ENCODE peak calls at places on chromosomes 1 and 21, in seven cellular contexts. G is ELF-1; R is MG63; I is ELR; C is fibroblast of gingiva; W is foreskin fibroblast; F is activated T-cell treated with anti-CD3 and anti-CD28 coated beads, Interleukin-2, amount 50 U/mL, for 72 hours. Y is an unnamed sample.

GRCh38 chr1:97144527-97144926 is 422.9 kb downstream of the PTBP2 start:
- DNase-seq in G (no peak), R (peak), I (peak), C (peak), W (peak), F (no peak), Y (no peak)

GRCh38 chr21:45921917-45922316 is 59.7 kb upstream of the COL6A1 start:
- DNase-seq in G (no peak), R (no peak), I (no peak), C (no peak), W (no peak), F (no peak), Y (no peak)

GRCh38 chr1:117567976-117568375 is 37.9 kb upstream of the TENT5C start:
- DNase-seq in G (no peak), R (no peak), I (no peak), C (no peak), W (no peak), F (no peak), Y (no peak)

GRCh38 chr1:41802532-41803501 is 115.9 kb downstream of the HIVEP3 start:
- DNase-seq in G (no peak), R (peak), I (no peak), C (peak), W (no peak), F (no peak), Y (no peak)

GRCh38 chr1:65260851-65261473 is 48.4 kb upstream of the DNAJC6 start:
- DNase-seq in G (no peak), R (peak), I (peak), C (peak), W (peak), F (peak), Y (no peak)

GRCh38 chr1:155961937-155962336 is 16.4 kb downstream of the ARHGEF2 start:
- DNase-seq in G (peak), R (peak), I (peak), C (peak), W (peak), F (no peak), Y (peak)

GRCh38 chr1:88566615-88567387 is 117.3 kb upstream of the PKN2 start:
- DNase-seq in G (no peak), R (no peak), I (no peak), C (no peak), W (no peak), F (no peak), Y (peak)

GRCh38 chr1:119462964-119463363 is 44.0 kb upstream of the HSD3B1 start:
- DNase-seq in G (no peak), R (no peak), I (peak), C (no peak), W (no peak), F (no peak), Y (no peak)

GRCh38 chr1:9061252-9061948 is 8.0 kb downstream of the SLC2A5 start:
- DNase-seq in G (no peak), R (peak), I (no peak), C (no peak), W (no peak), F (no peak), Y (no peak)

GRCh38 chr1:177944673-177945014 is 25.2 kb downstream of the SEC16B start:
- DNase-seq in G (no peak), R (no peak), I (no peak), C (no peak), W (no peak), F (no peak), Y (no peak)

GRCh38 chr1:201346987-201347386 is 30.5 kb downstream of the TNNT2 start:
- DNase-seq in G (no peak), R (no peak), I (no peak), C (no peak), W (no peak), F (no peak), Y (no peak)

GRCh38 chr1:237890416-237890815 is 306 bp downstream of the ZP4 start:
- DNase-seq in G (peak), R (no peak), I (no peak), C (no peak), W (no peak), F (no peak), Y (no peak)

GRCh38 chr1:41862411-41863221 is 56.1 kb downstream of the HIVEP3 start:
- DNase-seq in G (no peak), R (peak), I (peak), C (no peak), W (peak), F (peak), Y (no peak)

GRCh38 chr1:150999051-150999674 is 7.5 kb downstream of the MINDY1 start:
- DNase-seq in G (no peak), R (no peak), I (peak), C (no peak), W (no peak), F (peak), Y (no peak)

GRCh38 chr1:16163882-16164820 is 8.3 kb upstream of the EPHA2 start:
- DNase-seq in G (no peak), R (peak), I (peak), C (peak), W (peak), F (peak), Y (peak)

GRCh38 chr1:68571499-68571898 is 74.6 kb upstream of the DEPDC1 start:
- DNase-seq in G (no peak), R (no peak), I (peak), C (peak), W (peak), F (no peak), Y (no peak)

GRCh38 chr1:243500506-243500905 is 244.7 kb downstream of the SDCCAG8 start:
- DNase-seq in G (no peak), R (no peak), I (no peak), C (no peak), W (no peak), F (no peak), Y (no peak)

GRCh38 chr1:184035719-184036516 is 1.6 kb downstream of the COLGALT2 start:
- DNase-seq in G (peak), R (no peak), I (no peak), C (no peak), W (peak), F (peak), Y (no peak)

GRCh38 chr1:48917901-48918603 is 141.4 kb upstream of the BEND5 start:
- DNase-seq in G (peak), R (peak), I (no peak), C (no peak), W (no peak), F (no peak), Y (no peak)

GRCh38 chr1:78303620-78304019 is 187.2 kb upstream of the PTGFR start:
- DNase-seq in G (no peak), R (peak), I (peak), C (peak), W (peak), F (no peak), Y (no peak)

GRCh38 chr1:203473281-203473680 is 2.3 kb upstream of the PRELP start:
- DNase-seq in G (no peak), R (no peak), I (no peak), C (no peak), W (no peak), F (no peak), Y (no peak)

GRCh38 chr1:30929135-30929889 is 20.8 kb upstream of the SDC3 start:
- DNase-seq in G (peak), R (peak), I (peak), C (peak), W (peak), F (peak), Y (peak)

GRCh38 chr1:84726593-84727275 is 36.5 kb upstream of the SSX2IP start:
- DNase-seq in G (no peak), R (peak), I (peak), C (no peak), W (peak), F (no peak), Y (no peak)

GRCh38 chr21:33089439-33089838 is 19.5 kb downstream of the OLIG1 start:
- DNase-seq in G (no peak), R (no peak), I (no peak), C (no peak), W (no peak), F (no peak), Y (no peak)

GRCh38 chr1:201619513-201619912 is 80.6 kb downstream of the NAV1 start:
- DNase-seq in G (no peak), R (peak), I (peak), C (no peak), W (no peak), F (no peak), Y (no peak)

GRCh38 chr1:39910263-39910662 is 8.5 kb upstream of the MYCL start:
- DNase-seq in G (no peak), R (no peak), I (no peak), C (no peak), W (no peak), F (no peak), Y (no peak)

GRCh38 chr1:248696261-248696660 is 6.3 kb downstream of the OR14I1 start:
- DNase-seq in G (no peak), R (no peak), I (peak), C (no peak), W (no peak), F (no peak), Y (no peak)